ENCODE peak calls at places on chromosomes 4 and X, in nine cellular contexts. One of them, this sample, is unnamed.
A peak's percentile ranks its signal among the peaks of the same experiment; 100 is the strongest.

GRCh38 chrX:77298790-77299189 is 148.4 kb upstream of the FGF16 start:
- DNase-seq in amygdala: no peak
- DNase-seq in CD4-positive, alpha-beta T cell: no peak
- DNase-seq in HFFc6: no peak
- DNase-seq in pancreas: no peak
- DNase-seq in NCI-H226: no peak
- DNase-seq in activated T-helper 1 cell treated with anti-CD3 and anti-CD28 coated beads, Interleukin-12 subunit alpha, Interleukin-12 subunit beta, Interleukin-2, Interleukin-4 antibody, amounts not matched to agents 30 ng/mL and 10 ng/mL and 1 ng/mL, durations not matched to agents 14 hours and 24 hours and 36 hours: no peak
- DNase-seq in EL: no peak
- DNase-seq in NCI-H1417 treated with DMSO at 0.1 percent for 48 hours: no peak
- DNase-seq in this sample: no peak

GRCh38 chrX:51336584-51336983 is 4.0 kb downstream of the NUDT10 start:
- DNase-seq in CD4-positive, alpha-beta T cell: no peak
- DNase-seq in activated T-helper 1 cell treated with anti-CD3 and anti-CD28 coated beads, Interleukin-12 subunit alpha, Interleukin-12 subunit beta, Interleukin-2, Interleukin-4 antibody, amounts not matched to agents 30 ng/mL and 10 ng/mL and 1 ng/mL, durations not matched to agents 14 hours and 24 hours and 36 hours: no peak
- DNase-seq in pancreas: no peak
- DNase-seq in EL: peak; percentile 5
- DNase-seq in NCI-H1417 treated with DMSO at 0.1 percent for 48 hours: peak; percentile 14
- DNase-seq in NCI-H226: no peak
- DNase-seq in HFFc6: peak; percentile 9
- DNase-seq in amygdala: no peak
- DNase-seq in this sample: peak; percentile 37

GRCh38 chr4:13837228-13837627 is 209.7 kb upstream of the BOD1L1 start:
- DNase-seq in activated T-helper 1 cell treated with anti-CD3 and anti-CD28 coated beads, Interleukin-12 subunit alpha, Interleukin-12 subunit beta, Interleukin-2, Interleukin-4 antibody, amounts not matched to agents 30 ng/mL and 10 ng/mL and 1 ng/mL, durations not matched to agents 14 hours and 24 hours and 36 hours: no peak
- DNase-seq in NCI-H226: no peak
- DNase-seq in EL: no peak
- DNase-seq in HFFc6: no peak
- DNase-seq in NCI-H1417 treated with DMSO at 0.1 percent for 48 hours: no peak
- DNase-seq in pancreas: no peak
- DNase-seq in amygdala: no peak
- DNase-seq in CD4-positive, alpha-beta T cell: no peak
- DNase-seq in this sample: no peak

GRCh38 chr4:184503869-184504300 is 29.5 kb upstream of the IRF2 start:
- DNase-seq in EL: peak; percentile 65
- DNase-seq in pancreas: no peak
- DNase-seq in NCI-H226: no peak
- DNase-seq in activated T-helper 1 cell treated with anti-CD3 and anti-CD28 coated beads, Interleukin-12 subunit alpha, Interleukin-12 subunit beta, Interleukin-2, Interleukin-4 antibody, amounts not matched to agents 30 ng/mL and 10 ng/mL and 1 ng/mL, durations not matched to agents 14 hours and 24 hours and 36 hours: no peak
- DNase-seq in NCI-H1417 treated with DMSO at 0.1 percent for 48 hours: no peak
- DNase-seq in CD4-positive, alpha-beta T cell: no peak
- DNase-seq in HFFc6: peak; percentile 44
- DNase-seq in amygdala: no peak
- DNase-seq in this sample: peak; percentile 55

GRCh38 chr4:74320559-74321118 is 12.4 kb downstream of the EPGN start:
- DNase-seq in pancreas: no peak
- DNase-seq in NCI-H1417 treated with DMSO at 0.1 percent for 48 hours: peak; percentile 31
- DNase-seq in EL: peak; percentile 70
- DNase-seq in CD4-positive, alpha-beta T cell: no peak
- DNase-seq in amygdala: no peak
- DNase-seq in NCI-H226: peak; percentile 35
- DNase-seq in activated T-helper 1 cell treated with anti-CD3 and anti-CD28 coated beads, Interleukin-12 subunit alpha, Interleukin-12 subunit beta, Interleukin-2, Interleukin-4 antibody, amounts not matched to agents 30 ng/mL and 10 ng/mL and 1 ng/mL, durations not matched to agents 14 hours and 24 hours and 36 hours: no peak
- DNase-seq in HFFc6: peak; percentile 76
- DNase-seq in this sample: peak; percentile 51

GRCh38 chr4:73066928-73067327 is 2.6 kb downstream of the COX18 start:
- DNase-seq in pancreas: no peak
- DNase-seq in NCI-H226: no peak
- DNase-seq in HFFc6: no peak
- DNase-seq in CD4-positive, alpha-beta T cell: no peak
- DNase-seq in EL: no peak
- DNase-seq in amygdala: no peak
- DNase-seq in NCI-H1417 treated with DMSO at 0.1 percent for 48 hours: no peak
- DNase-seq in activated T-helper 1 cell treated with anti-CD3 and anti-CD28 coated beads, Interleukin-12 subunit alpha, Interleukin-12 subunit beta, Interleukin-2, Interleukin-4 antibody, amounts not matched to agents 30 ng/mL and 10 ng/mL and 1 ng/mL, durations not matched to agents 14 hours and 24 hours and 36 hours: peak; percentile 31
- DNase-seq in this sample: no peak

GRCh38 chr4:92236907-92237306 is 66.9 kb upstream of the GRID2 start:
- DNase-seq in HFFc6: peak; percentile 3
- DNase-seq in activated T-helper 1 cell treated with anti-CD3 and anti-CD28 coated beads, Interleukin-12 subunit alpha, Interleukin-12 subunit beta, Interleukin-2, Interleukin-4 antibody, amounts not matched to agents 30 ng/mL and 10 ng/mL and 1 ng/mL, durations not matched to agents 14 hours and 24 hours and 36 hours: no peak
- DNase-seq in EL: peak; percentile 15
- DNase-seq in NCI-H226: no peak
- DNase-seq in NCI-H1417 treated with DMSO at 0.1 percent for 48 hours: no peak
- DNase-seq in amygdala: no peak
- DNase-seq in CD4-positive, alpha-beta T cell: no peak
- DNase-seq in pancreas: no peak
- DNase-seq in this sample: no peak

GRCh38 chr4:138891610-138892009 is 124.0 kb upstream of the NOCT start:
- DNase-seq in CD4-positive, alpha-beta T cell: no peak
- DNase-seq in NCI-H226: no peak
- DNase-seq in amygdala: no peak
- DNase-seq in pancreas: no peak
- DNase-seq in EL: no peak
- DNase-seq in activated T-helper 1 cell treated with anti-CD3 and anti-CD28 coated beads, Interleukin-12 subunit alpha, Interleukin-12 subunit beta, Interleukin-2, Interleukin-4 antibody, amounts not matched to agents 30 ng/mL and 10 ng/mL and 1 ng/mL, durations not matched to agents 14 hours and 24 hours and 36 hours: no peak
- DNase-seq in NCI-H1417 treated with DMSO at 0.1 percent for 48 hours: peak; percentile 79
- DNase-seq in HFFc6: no peak
- DNase-seq in this sample: peak; percentile 22

GRCh38 chr4:1449833-1450741 is 43.8 kb upstream of the NKX1-1 start:
- DNase-seq in HFFc6: no peak
- DNase-seq in activated T-helper 1 cell treated with anti-CD3 and anti-CD28 coated beads, Interleukin-12 subunit alpha, Interleukin-12 subunit beta, Interleukin-2, Interleukin-4 antibody, amounts not matched to agents 30 ng/mL and 10 ng/mL and 1 ng/mL, durations not matched to agents 14 hours and 24 hours and 36 hours: no peak
- DNase-seq in EL: no peak
- DNase-seq in NCI-H1417 treated with DMSO at 0.1 percent for 48 hours: no peak
- DNase-seq in amygdala: no peak
- DNase-seq in NCI-H226: no peak
- DNase-seq in pancreas: peak; percentile 45
- DNase-seq in CD4-positive, alpha-beta T cell: no peak
- DNase-seq in this sample: no peak

GRCh38 chrX:1521459-1521956 is 15.5 kb downstream of the P2RY8 start:
- DNase-seq in EL: no peak
- DNase-seq in pancreas: no peak
- DNase-seq in amygdala: no peak
- DNase-seq in CD4-positive, alpha-beta T cell: peak; percentile 54
- DNase-seq in NCI-H226: no peak
- DNase-seq in NCI-H1417 treated with DMSO at 0.1 percent for 48 hours: no peak
- DNase-seq in HFFc6: no peak
- DNase-seq in activated T-helper 1 cell treated with anti-CD3 and anti-CD28 coated beads, Interleukin-12 subunit alpha, Interleukin-12 subunit beta, Interleukin-2, Interleukin-4 antibody, amounts not matched to agents 30 ng/mL and 10 ng/mL and 1 ng/mL, durations not matched to agents 14 hours and 24 hours and 36 hours: peak; percentile 66
- DNase-seq in this sample: no peak

GRCh38 chr4:176499518-176499917 is 179.8 kb downstream of the SPCS3 start:
- DNase-seq in CD4-positive, alpha-beta T cell: no peak
- DNase-seq in HFFc6: peak; percentile 71
- DNase-seq in amygdala: no peak
- DNase-seq in activated T-helper 1 cell treated with anti-CD3 and anti-CD28 coated beads, Interleukin-12 subunit alpha, Interleukin-12 subunit beta, Interleukin-2, Interleukin-4 antibody, amounts not matched to agents 30 ng/mL and 10 ng/mL and 1 ng/mL, durations not matched to agents 14 hours and 24 hours and 36 hours: no peak
- DNase-seq in NCI-H1417 treated with DMSO at 0.1 percent for 48 hours: no peak
- DNase-seq in NCI-H226: no peak
- DNase-seq in pancreas: no peak
- DNase-seq in EL: peak; percentile 75
- DNase-seq in this sample: peak; percentile 51

GRCh38 chrX:18707442-18708049 is at the start of gene PPEF1:
- DNase-seq in amygdala: no peak
- DNase-seq in pancreas: no peak
- DNase-seq in HFFc6: no peak
- DNase-seq in EL: no peak
- DNase-seq in NCI-H1417 treated with DMSO at 0.1 percent for 48 hours: no peak
- DNase-seq in activated T-helper 1 cell treated with anti-CD3 and anti-CD28 coated beads, Interleukin-12 subunit alpha, Interleukin-12 subunit beta, Interleukin-2, Interleukin-4 antibody, amounts not matched to agents 30 ng/mL and 10 ng/mL and 1 ng/mL, durations not matched to agents 14 hours and 24 hours and 36 hours: no peak
- DNase-seq in CD4-positive, alpha-beta T cell: no peak
- DNase-seq in NCI-H226: no peak
- DNase-seq in this sample: peak; percentile 15

GRCh38 chr4:24889991-24890390 is 22.9 kb downstream of the CCDC149 start:
- DNase-seq in EL: peak; percentile 38
- DNase-seq in NCI-H226: no peak
- DNase-seq in HFFc6: peak; percentile 25
- DNase-seq in pancreas: no peak
- DNase-seq in CD4-positive, alpha-beta T cell: no peak
- DNase-seq in NCI-H1417 treated with DMSO at 0.1 percent for 48 hours: no peak
- DNase-seq in activated T-helper 1 cell treated with anti-CD3 and anti-CD28 coated beads, Interleukin-12 subunit alpha, Interleukin-12 subunit beta, Interleukin-2, Interleukin-4 antibody, amounts not matched to agents 30 ng/mL and 10 ng/mL and 1 ng/mL, durations not matched to agents 14 hours and 24 hours and 36 hours: no peak
- DNase-seq in amygdala: no peak
- DNase-seq in this sample: no peak

This sample was measured in AG20443.